ENCODE peak calls at places on chromosome 21, in six cellular contexts. U is amniotic stem cell, X is nucleus accumbens, V is B cell, E is spleen, O is AG10803. G is an unnamed sample.
A peak's percentile ranks its signal among the peaks of the same experiment; 100 is the strongest.

GRCh38 chr21:43196789-43197188 is 28.0 kb downstream of the CRYAA start:
- DNase-seq in V (no peak), U (no peak), E (peak; percentile 12), X (no peak), O (no peak), G (peak; percentile 62)

GRCh38 chr21:16402752-16403151 is 673.0 kb downstream of the USP25 start:
- DNase-seq in V (no peak), X (no peak), O (no peak), U (no peak), E (no peak), G (no peak)

GRCh38 chr21:36255650-36256047 is 64.3 kb upstream of the MORC3 start:
- DNase-seq in E (no peak), V (peak; percentile 72), X (no peak), U (no peak), O (no peak), G (no peak)

GRCh38 chr21:29258626-29259335 is 39.9 kb upstream of the BACH1 start:
- DNase-seq in X (no peak), E (no peak), O (peak; percentile 90), U (peak; percentile 58), V (no peak), G (peak; percentile 50)

GRCh38 chr21:28215214-28215954 is 777.3 kb downstream of the LTN1 start:
- DNase-seq in O (peak; percentile 65), V (no peak), U (peak; percentile 76), E (no peak), X (no peak), G (no peak)

GRCh38 chr21:45318146-45318555 is 30.5 kb upstream of the POFUT2 start:
- DNase-seq in U (no peak), V (no peak), O (no peak), E (no peak), X (no peak), G (no peak)

GRCh38 chr21:26708223-26708800 is 135.2 kb upstream of the CYYR1 start:
- DNase-seq in X (no peak), V (no peak), E (no peak), O (no peak), U (no peak), G (no peak)

GRCh38 chr21:35324372-35325220 is 275.5 kb upstream of the RUNX1 start:
- DNase-seq in E (no peak), X (no peak), V (no peak), U (peak; percentile 51), O (peak; percentile 94), G (peak; percentile 54)

GRCh38 chr21:44402323-44403105 is 49.1 kb downstream of the TRPM2 start:
- DNase-seq in E (peak; percentile 49), U (no peak), V (no peak), X (no peak), O (no peak), G (no peak)

G was measured in retinal pigment epithelial cell.